ENCODE peak calls at places on chromosomes 5 and 9, in six cellular contexts. W is Karpas-422, M is fibroblast of lung, N is PC-3, J is mammary epithelial cell, E is HepG2. V is an unnamed sample.

GRCh38 chr9:137479892-137480685 is 21.0 kb upstream of the NSMF start:
- DNase-seq in W (no peak), M (no peak), N (no peak), J (no peak), E (no peak), V (no peak)

GRCh38 chr9:134391319-134392231 is 65.3 kb downstream of the RXRA start:
- DNase-seq in W (no peak), M (no peak), N (no peak), J (no peak), E (no peak), V (no peak)

GRCh38 chr9:113520109-113520642 is 56.6 kb downstream of the RGS3 start:
- DNase-seq in W (no peak), M (peak; percentile 59), N (peak; percentile 24), J (peak; percentile 70), E (no peak), V (no peak)

GRCh38 chr9:114000671-114001409 is 77.3 kb downstream of the AMBP start:
- DNase-seq in W (no peak), M (peak; percentile 47), N (no peak), J (no peak), E (no peak), V (peak; percentile 13)

GRCh38 chr9:35071814-35072460 is 488 bp downstream of the VCP start:
- DNase-seq in W (peak; percentile 93), M (peak; percentile 88), N (peak; percentile 60), J (peak; percentile 86), E (peak; percentile 85), V (peak; percentile 80)

GRCh38 chr9:98551511-98552286 is 157.0 kb downstream of the GABBR2 start:
- DNase-seq in W (no peak), M (peak; percentile 99), N (peak; percentile 80), J (peak; percentile 59), E (no peak), V (peak; percentile 3)

GRCh38 chr9:121268598-121269029 is 652 bp downstream of the GSN start:
- DNase-seq in W (peak; percentile 65), M (peak; percentile 17), N (no peak), J (peak; percentile 41), E (no peak), V (no peak)

GRCh38 chr5:62386824-62387223 is 16.9 kb downstream of the DIMT1 start:
- DNase-seq in W (no peak), M (no peak), N (no peak), J (no peak), E (no peak), V (no peak)

GRCh38 chr5:180340856-180341255 is 12.3 kb downstream of the GFPT2 start:
- DNase-seq in W (no peak), M (peak; percentile 43), N (no peak), J (no peak), E (no peak), V (no peak)

GRCh38 chr5:7317751-7318150 is 78.2 kb upstream of the ADCY2 start:
- DNase-seq in W (no peak), M (peak; percentile 68), N (no peak), J (no peak), E (no peak), V (no peak)

GRCh38 chr9:81351166-81351565 is 338.2 kb downstream of the TLE1 start:
- DNase-seq in W (no peak), M (no peak), N (peak; percentile 12), J (no peak), E (no peak), V (no peak)

GRCh38 chr9:70428781-70429180 is 14.3 kb upstream of the KLF9 start:
- DNase-seq in W (no peak), M (peak; percentile 8), N (no peak), J (no peak), E (no peak), V (no peak)

GRCh38 chr9:121620777-121621437 is 30.5 kb upstream of the DAB2IP start:
- DNase-seq in W (peak; percentile 70), M (peak; percentile 10), N (no peak), J (no peak), E (peak; percentile 41), V (no peak)

GRCh38 chr9:20507431-20507830 is 114.9 kb downstream of the MLLT3 start:
- DNase-seq in W (no peak), M (no peak), N (no peak), J (peak; percentile 19), E (no peak), V (no peak)

GRCh38 chr5:17069995-17070405 is 133.9 kb upstream of the MYO10 start:
- DNase-seq in W (no peak), M (peak; percentile 52), N (peak; percentile 97), J (peak; percentile 50), E (no peak), V (peak; percentile 88)

GRCh38 chr9:95070549-95071021 is 246.9 kb downstream of the FANCC start:
- DNase-seq in W (no peak), M (no peak), N (no peak), J (no peak), E (peak; percentile 82), V (no peak)

GRCh38 chr5:111562566-111562965 is 50.2 kb upstream of the STARD4 start:
- DNase-seq in W (no peak), M (no peak), N (no peak), J (no peak), E (no peak), V (no peak)

GRCh38 chr5:16736158-16736994 is 119.6 kb upstream of the RETREG1 start:
- DNase-seq in W (no peak), M (peak; percentile 78), N (peak; percentile 83), J (peak; percentile 95), E (peak; percentile 94), V (peak; percentile 82)

GRCh38 chr9:16828335-16829281 is 41.9 kb downstream of the BNC2 start:
- DNase-seq in W (no peak), M (peak; percentile 70), N (peak; percentile 51), J (no peak), E (no peak), V (peak; percentile 21)

GRCh38 chr5:151002250-151002649 is 18.1 kb upstream of the GPX3 start:
- DNase-seq in W (peak; percentile 63), M (peak; percentile 16), N (peak; percentile 70), J (peak; percentile 36), E (peak; percentile 58), V (peak; percentile 30)

GRCh38 chr5:134070979-134071849 is 43.3 kb upstream of the TCF7 start:
- DNase-seq in W (no peak), M (peak; percentile 28), N (no peak), J (no peak), E (peak; percentile 72), V (no peak)

GRCh38 chr9:90766736-90767135 is 34.9 kb upstream of the SYK start:
- DNase-seq in W (no peak), M (no peak), N (no peak), J (no peak), E (no peak), V (no peak)

GRCh38 chr5:125433457-125433856 is 687.0 kb upstream of the ZNF608 start:
- DNase-seq in W (no peak), M (no peak), N (no peak), J (no peak), E (no peak), V (no peak)

GRCh38 chr5:149348463-149348862 is 3.2 kb downstream of the GRPEL2 start:
- DNase-seq in W (no peak), M (no peak), N (no peak), J (no peak), E (no peak), V (no peak)

GRCh38 chr5:54733101-54733500 is 215.5 kb downstream of the SNX18 start:
- DNase-seq in W (no peak), M (no peak), N (no peak), J (no peak), E (no peak), V (no peak)

GRCh38 chr9:92715488-92716231 is 45.7 kb upstream of the IPPK start:
- DNase-seq in W (no peak), M (peak; percentile 32), N (no peak), J (peak; percentile 90), E (no peak), V (peak; percentile 67)

GRCh38 chr9:116395409-116396037 is 241.9 kb downstream of the PAPPA start:
- DNase-seq in W (peak; percentile 79), M (no peak), N (no peak), J (no peak), E (no peak), V (no peak)

GRCh38 chr9:130265431-130266235 is at the start of gene HMCN2:
- DNase-seq in W (no peak), M (peak; percentile 21), N (no peak), J (peak; percentile 23), E (no peak), V (no peak)

GRCh38 chr5:28156981-28157380 is 1118.6 kb upstream of the CDH9 start:
- DNase-seq in W (no peak), M (peak; percentile 16), N (peak; percentile 57), J (no peak), E (no peak), V (no peak)

GRCh38 chr5:8993031-8993430 is 552.8 kb downstream of the SEMA5A start:
- DNase-seq in W (no peak), M (no peak), N (peak; percentile 65), J (peak; percentile 19), E (no peak), V (no peak)

GRCh38 chr5:79020861-79021561 is 35.9 kb upstream of the ARSB start:
- DNase-seq in W (peak; percentile 69), M (peak; percentile 87), N (peak; percentile 70), J (peak; percentile 39), E (peak; percentile 27), V (peak; percentile 60)

GRCh38 chr9:133709716-133710571 is 28.2 kb downstream of the SARDH start:
- DNase-seq in W (no peak), M (no peak), N (no peak), J (no peak), E (no peak), V (no peak)

GRCh38 chr5:74408150-74409043 is 232.1 kb downstream of the ENC1 start:
- DNase-seq in W (no peak), M (no peak), N (peak; percentile 88), J (peak; percentile 85), E (peak; percentile 96), V (no peak)

GRCh38 chr5:65032250-65032649 is 263.5 kb downstream of the CWC27 start:
- DNase-seq in W (no peak), M (peak; percentile 96), N (no peak), J (no peak), E (no peak), V (no peak)

GRCh38 chr5:128241071-128241695 is 157.6 kb downstream of the SLC12A2 start:
- DNase-seq in W (no peak), M (peak; percentile 23), N (no peak), J (no peak), E (no peak), V (no peak)

GRCh38 chr5:38871211-38871610 is 25.4 kb downstream of the OSMR start:
- DNase-seq in W (no peak), M (peak; percentile 74), N (no peak), J (peak; percentile 54), E (no peak), V (no peak)
- H3K9ac ChIP-seq in W (no peak overlapping the region), M (no peak overlapping the region), N (peak overlapping the region; percentile 2), J (peak overlapping the region; percentile 81), E (no peak overlapping the region), V (no peak overlapping the region)

GRCh38 chr5:68285075-68285827 is 69.7 kb downstream of the PIK3R1 start:
- DNase-seq in W (no peak), M (no peak), N (no peak), J (no peak), E (peak; percentile 82), V (no peak)
- H3K27ac ChIP-seq in W (peak overlapping the region; percentile 37), M (no peak overlapping the region), N (no peak overlapping the region), J (no peak overlapping the region), E (peak overlapping the region; percentile 65), V (peak overlapping the region; percentile 73)

GRCh38 chr9:124024107-124024506 is 12.5 kb downstream of the LHX2 start:
- DNase-seq in W (no peak), M (no peak), N (no peak), J (no peak), E (no peak), V (no peak)
- H3K27me3 ChIP-seq in W (no peaks in the 10 kb centered on the region), M (peaks cover 57% of the 10 kb centered on the region), N (no peaks in the 10 kb centered on the region), J (peaks cover 32% of the 10 kb centered on the region), E (peaks cover 58% of the 10 kb centered on the region), V (peaks cover 51% of the 10 kb centered on the region)

GRCh38 chr9:4116091-4116581 is 183.7 kb downstream of the GLIS3 start:
- DNase-seq in W (no peak), M (peak; percentile 53), N (no peak), J (no peak), E (no peak), V (no peak)
- H3K9ac ChIP-seq in W (no peak overlapping the region), M (no peak overlapping the region), N (no peak overlapping the region), J (no peak overlapping the region), E (no peak overlapping the region), V (no peak overlapping the region)